ENCODE peak calls at places on chromosomes 4 and X, in ten cellular contexts. P is MM.1S, R is IMR-90, L is fibroblast of mammary gland, B is adipocyte, X is brain microvascular endothelial cell, M is BJ, A is cardiac muscle cell, O is right atrium auricular region, D is ovary. N is an unnamed sample.
A peak's percentile ranks its signal among the peaks of the same experiment; 100 is the strongest.

GRCh38 chrX:51568586-51568985 is 50.1 kb downstream of the CENPVL3 start:
- DNase-seq in R (peak; percentile 91), M (peak; percentile 20), X (peak; percentile 38), A (no peak), P (no peak), O (no peak), D (no peak), B (peak; percentile 39), L (peak; percentile 62), N (peak; percentile 6)

GRCh38 chr4:121697626-121698025 is 846 bp upstream of the ANXA5 start:
- DNase-seq in M (no peak), B (no peak), O (no peak), X (no peak), P (no peak), R (no peak), A (no peak), L (no peak), D (no peak), N (no peak)

GRCh38 chrX:39595977-39596376 is 501.8 kb downstream of the BCOR start:
- DNase-seq in B (no peak), D (no peak), P (no peak), A (no peak), R (no peak), M (no peak), X (no peak), O (no peak), L (no peak), N (no peak)

GRCh38 chr4:174848596-174848995 is 19.5 kb upstream of the GLRA3 start:
- DNase-seq in P (no peak), O (no peak), A (no peak), L (no peak), M (no peak), X (no peak), D (no peak), B (no peak), R (no peak), N (no peak)

GRCh38 chrX:116240446-116240845 is 69.9 kb downstream of the AGTR2 start:
- DNase-seq in D (no peak), P (no peak), A (no peak), L (peak; percentile 20), X (no peak), B (no peak), O (no peak), M (no peak), R (no peak), N (no peak)

GRCh38 chr4:84279678-84280077 is 219.4 kb downstream of the NKX6-1 start:
- DNase-seq in L (no peak), A (no peak), X (peak; percentile 16), P (no peak), D (no peak), O (no peak), B (peak; percentile 29), M (peak; percentile 0), R (no peak), N (no peak)

GRCh38 chr4:88814043-88814617 is 116.5 kb upstream of the NAP1L5 start:
- DNase-seq in L (no peak), R (no peak), D (no peak), B (no peak), O (no peak), X (no peak), P (no peak), A (peak; percentile 26), M (no peak), N (no peak)

GRCh38 chr4:138050601-138051000 is 191.5 kb downstream of the SLC7A11 start:
- DNase-seq in D (no peak), O (no peak), L (no peak), M (no peak), A (no peak), B (no peak), P (no peak), R (no peak), X (peak; percentile 53), N (no peak)

GRCh38 chr4:22719218-22719617 is 26.5 kb downstream of the GBA3 start:
- DNase-seq in L (no peak), D (no peak), O (no peak), M (no peak), R (no peak), X (no peak), P (no peak), B (no peak), A (no peak), N (no peak)

GRCh38 chr4:157992038-157992706 is 180.7 kb downstream of the GASK1B start:
- DNase-seq in B (peak; percentile 94), X (peak; percentile 75), P (peak; percentile 64), R (peak; percentile 77), O (no peak), A (peak; percentile 70), L (peak; percentile 88), M (no peak), D (peak; percentile 36), N (peak; percentile 93)

GRCh38 chr4:40626183-40626990 is 3.3 kb downstream of the RBM47 start:
- DNase-seq in P (no peak), L (peak; percentile 36), X (peak; percentile 4), R (peak; percentile 29), M (no peak), B (no peak), O (no peak), A (no peak), D (no peak), N (peak; percentile 26)

GRCh38 chr4:95547708-95548471 is 883 bp downstream of the UNC5C start:
- DNase-seq in M (no peak), L (no peak), D (peak; percentile 38), R (no peak), P (no peak), X (peak; percentile 9), A (peak; percentile 58), O (peak; percentile 68), B (peak; percentile 74), N (peak; percentile 40)

GRCh38 chrX:16745659-16746058 is 26.2 kb downstream of the SYAP1 start:
- DNase-seq in X (no peak), P (no peak), O (no peak), D (no peak), L (no peak), A (no peak), M (no peak), B (no peak), R (no peak), N (no peak)

GRCh38 chr4:181822005-181822375 is 421.2 kb upstream of the TENM3 start:
- DNase-seq in X (peak; percentile 59), A (peak; percentile 38), D (no peak), P (peak; percentile 82), L (peak; percentile 7), M (no peak), R (no peak), B (peak; percentile 2), O (no peak), N (no peak)

GRCh38 chrX:150913511-150913910 is 15.0 kb upstream of the CD99L2 start:
- DNase-seq in L (peak; percentile 75), P (no peak), D (no peak), B (peak; percentile 75), O (no peak), M (no peak), A (no peak), X (no peak), R (peak; percentile 41), N (peak; percentile 46)

GRCh38 chr4:35463251-35463952 is 780.9 kb downstream of the ARAP2 start:
- DNase-seq in X (no peak), O (no peak), D (no peak), A (no peak), P (no peak), L (no peak), R (no peak), M (no peak), B (no peak), N (no peak)

GRCh38 chrX:155056877-155057792 is 13.8 kb downstream of the CMC4 start:
- DNase-seq in X (peak; percentile 45), D (peak; percentile 61), M (no peak), A (peak; percentile 73), L (peak; percentile 78), B (peak; percentile 74), R (peak; percentile 70), O (peak; percentile 80), P (peak; percentile 56), N (peak; percentile 83)

GRCh38 chrX:126799059-126799458 is 20.5 kb upstream of the PRR32 start:
- DNase-seq in L (no peak), M (no peak), P (no peak), X (no peak), D (no peak), R (no peak), B (no peak), A (no peak), O (no peak), N (no peak)

DNA sequence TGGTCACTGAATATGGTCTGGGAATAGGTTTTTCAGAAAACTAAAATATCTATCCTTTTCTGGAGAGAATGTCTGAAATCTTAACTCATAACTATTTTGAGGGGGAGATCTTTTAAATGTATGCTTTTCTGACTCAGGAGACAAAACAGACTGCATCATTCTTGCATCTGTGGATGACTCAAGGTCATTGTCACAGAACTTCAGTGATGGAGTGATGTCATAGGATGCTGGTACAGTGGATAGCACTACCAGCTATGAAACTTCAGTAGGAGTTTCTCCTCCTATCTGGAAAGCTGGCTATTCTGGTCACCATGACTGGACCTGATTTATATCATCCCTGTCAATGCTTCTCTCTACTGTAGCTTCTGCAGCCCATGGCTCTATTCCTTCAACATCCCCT is 50.3 kb downstream of the PARM1 start:
- DNase-seq in L (peak; percentile 14), O (no peak), D (no peak), R (no peak), X (no peak), P (no peak), B (no peak), M (no peak), A (no peak), N (no peak)
- H3K4me3 ChIP-seq in L (no peak overlapping the region), O (no peak overlapping the region), D (no peak overlapping the region), R (no peak overlapping the region), X (no peak overlapping the region), P (no peak overlapping the region), B (no peak overlapping the region), M (no peak overlapping the region), A (no peak overlapping the region), N (no peak overlapping the region)

GRCh38 chr4:80266267-80266901 is at the start of gene FGF5:
- DNase-seq in P (peak; percentile 9), A (peak; percentile 63), B (peak; percentile 96), M (peak; percentile 58), O (no peak), L (peak; percentile 90), R (peak; percentile 94), X (peak; percentile 90), D (peak; percentile 33), N (peak; percentile 89)
- H3K4me3 ChIP-seq in P (peak within 1 kb of the TSS; percentile 44), A (peak within 1 kb of the TSS; percentile 30), B (peak within 1 kb of the TSS; percentile 95), M (peak within 1 kb of the TSS; percentile 89), O (peak within 1 kb of the TSS; percentile 32), L (peak within 1 kb of the TSS; percentile 91), R (peak within 1 kb of the TSS; percentile 63), X (peak within 1 kb of the TSS; percentile 95), D (peak within 1 kb of the TSS; percentile 38), N (peak within 1 kb of the TSS; percentile 87)

DNA sequence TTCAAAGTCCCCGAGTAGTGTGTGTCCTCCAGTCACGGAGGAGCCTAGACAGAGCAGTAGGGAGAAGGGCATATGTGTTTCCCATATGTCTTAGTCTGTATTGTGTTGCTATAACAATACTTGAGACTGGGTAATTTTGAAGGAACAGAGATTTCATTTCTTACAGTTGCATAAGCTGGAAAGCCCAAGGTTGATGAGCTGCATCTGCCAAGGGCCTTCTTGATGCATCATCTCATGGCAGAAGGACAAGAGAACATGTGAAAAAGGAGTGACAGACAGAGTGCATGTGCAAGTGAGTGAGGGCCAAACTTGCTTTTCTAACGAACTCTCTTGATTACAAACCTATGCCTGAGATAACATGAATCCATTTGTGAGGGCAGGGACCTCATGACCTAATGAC is 243.4 kb downstream of the ARHGAP10 start:
- DNase-seq in X (no peak), O (no peak), M (no peak), A (no peak), B (peak; percentile 29), L (peak; percentile 73), R (peak; percentile 70), D (no peak), P (no peak), N (peak; percentile 57)
- H3K4me3 ChIP-seq in X (no peak overlapping the region), O (no peak overlapping the region), M (no peak overlapping the region), A (no peak overlapping the region), B (no peak overlapping the region), L (no peak overlapping the region), R (no peak overlapping the region), D (no peak overlapping the region), P (no peak overlapping the region), N (no peak overlapping the region)

GRCh38 chr4:183416878-183417277 is 27.6 kb upstream of the CDKN2AIP start:
- DNase-seq in M (no peak), B (no peak), A (no peak), X (no peak), L (no peak), P (no peak), D (no peak), R (no peak), O (no peak), N (no peak)
- H3K4me3 ChIP-seq in M (no peak overlapping the region), B (no peak overlapping the region), A (no peak overlapping the region), X (no peak overlapping the region), L (no peak overlapping the region), P (no peak overlapping the region), D (no peak overlapping the region), R (no peak overlapping the region), O (no peak overlapping the region), N (no peak overlapping the region)

N was measured in fibroblast of pulmonary artery.